ENCODE peak calls at places on chromosome 15, in five cellular contexts. One of them, this sample, is unnamed. For H3K4me1, the result is how much of the 10 kb centered on the place peaks cover.

GRCh38 chr15:89749951-89750559 is 994 bp downstream of the MESP1 start:
- DNase-seq in sigmoid colon: no peak
- DNase-seq in cardiac muscle cell: peak
- DNase-seq in ovary: no peak
- DNase-seq in transverse colon: peak
- DNase-seq in this sample: no peak

GRCh38 chr15:51731549-51732267 is 5.7 kb downstream of the LYSMD2 start:
- DNase-seq in sigmoid colon: no peak
- DNase-seq in cardiac muscle cell: no peak
- DNase-seq in ovary: no peak
- DNase-seq in transverse colon: peak
- DNase-seq in this sample: no peak

GRCh38 chr15:65518633-65519285 is 1.3 kb upstream of the DPP8 start:
- DNase-seq in sigmoid colon: no peak
- DNase-seq in cardiac muscle cell: no peak
- DNase-seq in ovary: no peak
- DNase-seq in transverse colon: no peak
- DNase-seq in this sample: no peak

GRCh38 chr15:62334581-62334980 is 169.5 kb upstream of the C2CD4B start:
- DNase-seq in sigmoid colon: no peak
- DNase-seq in cardiac muscle cell: no peak
- DNase-seq in ovary: no peak
- DNase-seq in transverse colon: no peak
- DNase-seq in this sample: no peak

GRCh38 chr15:82063055-82063454 is 17.2 kb upstream of the MEX3B start:
- DNase-seq in sigmoid colon: no peak
- DNase-seq in cardiac muscle cell: no peak
- DNase-seq in ovary: no peak
- DNase-seq in transverse colon: no peak
- DNase-seq in this sample: no peak

GRCh38 chr15:100703032-100703578 is 100.7 kb downstream of the ASB7 start:
- DNase-seq in sigmoid colon: no peak
- DNase-seq in cardiac muscle cell: no peak
- DNase-seq in ovary: peak
- DNase-seq in transverse colon: no peak
- DNase-seq in this sample: no peak

GRCh38 chr15:63191895-63192603 is 2.6 kb downstream of the RAB8B start:
- DNase-seq in sigmoid colon: no peak
- DNase-seq in cardiac muscle cell: no peak
- DNase-seq in ovary: no peak
- DNase-seq in transverse colon: peak
- DNase-seq in this sample: no peak

GRCh38 chr15:75924576-75924975 is 20.9 kb downstream of the FBXO22 start:
- DNase-seq in sigmoid colon: no peak
- DNase-seq in cardiac muscle cell: no peak
- DNase-seq in ovary: no peak
- DNase-seq in transverse colon: no peak
- DNase-seq in this sample: peak

GRCh38 chr15:34812369-34812768 is 17.0 kb upstream of the ACTC1 start:
- DNase-seq in sigmoid colon: no peak
- DNase-seq in cardiac muscle cell: no peak
- DNase-seq in ovary: no peak
- DNase-seq in transverse colon: no peak
- DNase-seq in this sample: no peak

GRCh38 chr15:33016405-33017024 is 178.0 kb downstream of the FMN1 start:
- DNase-seq in sigmoid colon: no peak
- DNase-seq in cardiac muscle cell: no peak
- DNase-seq in ovary: no peak
- DNase-seq in transverse colon: no peak
- DNase-seq in this sample: no peak

GRCh38 chr15:85620321-85621044 is 174.2 kb downstream of the KLHL25 start:
- DNase-seq in sigmoid colon: no peak
- DNase-seq in cardiac muscle cell: no peak
- DNase-seq in ovary: peak
- DNase-seq in transverse colon: no peak
- DNase-seq in this sample: no peak

GRCh38 chr15:29113336-29114276 is 156.0 kb downstream of the NSMCE3 start:
- DNase-seq in sigmoid colon: no peak
- DNase-seq in cardiac muscle cell: no peak
- DNase-seq in ovary: no peak
- DNase-seq in transverse colon: no peak
- DNase-seq in this sample: no peak

GRCh38 chr15:87021771-87022170 is 942.1 kb downstream of the AGBL1 start:
- DNase-seq in sigmoid colon: no peak
- DNase-seq in cardiac muscle cell: no peak
- DNase-seq in ovary: no peak
- DNase-seq in transverse colon: no peak
- DNase-seq in this sample: no peak

GRCh38 chr15:93037341-93038063 is 51.5 kb downstream of the RGMA start:
- DNase-seq in sigmoid colon: peak
- DNase-seq in cardiac muscle cell: peak
- DNase-seq in ovary: peak
- DNase-seq in transverse colon: no peak
- DNase-seq in this sample: peak

GRCh38 chr15:26082833-26083174 is 219.7 kb upstream of the ATP10A start:
- DNase-seq in sigmoid colon: no peak
- DNase-seq in cardiac muscle cell: no peak
- DNase-seq in ovary: no peak
- DNase-seq in transverse colon: no peak
- DNase-seq in this sample: no peak

GRCh38 chr15:23514492-23514891 is 51.0 kb upstream of the MKRN3 start:
- DNase-seq in sigmoid colon: no peak
- DNase-seq in cardiac muscle cell: no peak
- DNase-seq in ovary: no peak
- DNase-seq in transverse colon: no peak
- DNase-seq in this sample: no peak

GRCh38 chr15:49898097-49898496 is 220.9 kb downstream of the ATP8B4 start:
- DNase-seq in sigmoid colon: no peak
- DNase-seq in cardiac muscle cell: no peak
- DNase-seq in ovary: no peak
- DNase-seq in transverse colon: no peak
- DNase-seq in this sample: no peak

GRCh38 chr15:101434032-101434920 is 55.2 kb downstream of the PCSK6 start:
- DNase-seq in sigmoid colon: no peak
- DNase-seq in cardiac muscle cell: no peak
- DNase-seq in ovary: no peak
- DNase-seq in transverse colon: no peak
- DNase-seq in this sample: no peak

GRCh38 chr15:94168250-94168649 is 63.1 kb upstream of the MCTP2 start:
- DNase-seq in sigmoid colon: no peak
- DNase-seq in cardiac muscle cell: no peak
- DNase-seq in ovary: no peak
- DNase-seq in transverse colon: no peak
- DNase-seq in this sample: no peak
- TF ChIP-seq CTCF in sigmoid colon: no peak
- TF ChIP-seq CTCF in cardiac muscle cell: no peak
- TF ChIP-seq CTCF in ovary: no peak
- TF ChIP-seq CTCF in transverse colon: no peak
- TF ChIP-seq CTCF in this sample: peak

GRCh38 chr15:70267306-70267705 is 169.6 kb upstream of the TLE3 start:
- DNase-seq in sigmoid colon: no peak
- DNase-seq in cardiac muscle cell: no peak
- DNase-seq in ovary: no peak
- DNase-seq in transverse colon: no peak
- DNase-seq in this sample: no peak
- H3K4me1 ChIP-seq in sigmoid colon: half or more
- H3K4me1 ChIP-seq in cardiac muscle cell: under half
- H3K4me1 ChIP-seq in ovary: under half
- H3K4me1 ChIP-seq in transverse colon: under half
- H3K4me1 ChIP-seq in this sample: half or more

DNA sequence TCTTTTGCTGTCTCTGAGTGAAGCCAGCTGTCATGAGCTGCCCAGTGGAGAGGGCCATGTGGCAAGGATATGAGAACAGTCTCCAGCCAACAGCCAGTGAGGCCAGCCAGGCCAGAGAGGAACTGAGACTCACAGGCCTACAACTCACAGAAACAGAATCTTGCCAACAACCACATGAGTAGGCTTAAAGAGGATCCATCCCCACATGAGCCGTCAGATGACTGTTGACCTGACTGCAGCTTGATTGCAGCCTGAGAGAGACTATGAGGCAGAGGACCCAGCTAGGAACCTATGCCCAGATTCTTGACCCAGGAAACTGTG is 133.5 kb downstream of the SMAD6 start:
- DNase-seq in sigmoid colon: no peak
- DNase-seq in cardiac muscle cell: peak
- DNase-seq in ovary: no peak
- DNase-seq in transverse colon: no peak
- DNase-seq in this sample: peak
- H3K27ac ChIP-seq in sigmoid colon: no peak
- H3K27ac ChIP-seq in cardiac muscle cell: peak
- H3K27ac ChIP-seq in ovary: no peak
- H3K27ac ChIP-seq in transverse colon: no peak
- H3K27ac ChIP-seq in this sample: peak

GRCh38 chr15:43939070-43939469 is 112.3 kb downstream of the WDR76 start:
- DNase-seq in sigmoid colon: no peak
- DNase-seq in cardiac muscle cell: no peak
- DNase-seq in ovary: no peak
- DNase-seq in transverse colon: peak
- DNase-seq in this sample: no peak
- TF ChIP-seq CTCF in sigmoid colon: no peak
- TF ChIP-seq CTCF in cardiac muscle cell: peak
- TF ChIP-seq CTCF in ovary: no peak
- TF ChIP-seq CTCF in transverse colon: no peak
- TF ChIP-seq CTCF in this sample: peak

DNA sequence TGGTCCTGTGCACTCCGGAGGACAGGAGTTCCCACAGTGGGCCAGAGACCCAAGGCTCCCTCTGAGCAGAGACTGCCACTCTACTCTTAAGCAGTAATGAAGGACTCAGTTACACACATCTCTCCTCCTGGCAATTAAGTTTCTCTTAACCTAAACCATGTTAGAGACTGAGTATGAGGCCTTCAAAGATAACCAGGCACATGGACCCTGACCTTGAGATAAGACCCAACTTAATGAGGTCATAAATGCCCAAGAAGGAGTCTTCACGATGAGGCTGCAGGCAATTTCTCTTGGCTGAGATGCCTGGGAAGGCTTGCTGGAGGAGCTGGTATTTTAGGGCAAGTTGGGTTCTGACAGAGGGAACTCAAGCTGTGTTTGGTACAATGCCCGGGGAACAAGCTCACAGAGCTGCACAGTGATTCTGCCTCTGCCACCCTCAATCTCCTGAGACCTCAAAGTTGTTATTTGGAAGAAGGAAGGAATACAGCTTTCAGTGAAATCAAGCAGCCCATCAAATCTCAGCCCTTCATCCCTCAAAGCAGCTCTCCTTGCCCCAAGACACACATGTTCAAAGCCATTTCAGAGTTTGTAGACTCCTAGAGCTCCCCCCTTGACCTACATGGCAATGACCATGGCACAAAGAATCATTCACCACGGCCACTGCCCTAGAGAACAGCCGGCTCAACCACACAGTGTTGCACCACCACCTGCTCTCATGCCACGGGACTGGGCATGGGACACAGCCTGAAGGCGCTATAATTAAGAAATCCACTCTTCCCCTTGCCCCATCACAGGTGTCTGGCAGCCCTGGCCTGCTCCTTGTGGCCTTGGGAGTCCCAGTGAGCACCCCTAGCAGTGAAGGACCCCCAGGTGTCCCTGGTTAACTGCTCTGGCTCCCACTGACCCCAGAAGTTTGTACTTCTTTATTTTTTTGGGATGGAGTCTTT is 7.1 kb downstream of the RMDN3 start:
- DNase-seq in sigmoid colon: no peak
- DNase-seq in cardiac muscle cell: no peak
- DNase-seq in ovary: no peak
- DNase-seq in transverse colon: no peak
- DNase-seq in this sample: peak
- H3K4me1 ChIP-seq in sigmoid colon: under half
- H3K4me1 ChIP-seq in cardiac muscle cell: under half
- H3K4me1 ChIP-seq in ovary: under half
- H3K4me1 ChIP-seq in transverse colon: under half
- H3K4me1 ChIP-seq in this sample: under half

GRCh38 chr15:41919954-41920538 is 26.2 kb upstream of the SPTBN5 start:
- DNase-seq in sigmoid colon: no peak
- DNase-seq in cardiac muscle cell: no peak
- DNase-seq in ovary: peak
- DNase-seq in transverse colon: no peak
- DNase-seq in this sample: no peak

GRCh38 chr15:41915203-41915994 is 21.5 kb upstream of the SPTBN5 start:
- DNase-seq in sigmoid colon: no peak
- DNase-seq in cardiac muscle cell: no peak
- DNase-seq in ovary: no peak
- DNase-seq in transverse colon: no peak
- DNase-seq in this sample: no peak

GRCh38 chr15:41919201-41919820 is 25.5 kb upstream of the SPTBN5 start:
- DNase-seq in sigmoid colon: no peak
- DNase-seq in cardiac muscle cell: no peak
- DNase-seq in ovary: no peak
- DNase-seq in transverse colon: no peak
- DNase-seq in this sample: no peak

GRCh38 chr15:41918506-41919126 is 24.8 kb upstream of the SPTBN5 start:
- DNase-seq in sigmoid colon: no peak
- DNase-seq in cardiac muscle cell: no peak
- DNase-seq in ovary: no peak
- DNase-seq in transverse colon: no peak
- DNase-seq in this sample: no peak

DNA sequence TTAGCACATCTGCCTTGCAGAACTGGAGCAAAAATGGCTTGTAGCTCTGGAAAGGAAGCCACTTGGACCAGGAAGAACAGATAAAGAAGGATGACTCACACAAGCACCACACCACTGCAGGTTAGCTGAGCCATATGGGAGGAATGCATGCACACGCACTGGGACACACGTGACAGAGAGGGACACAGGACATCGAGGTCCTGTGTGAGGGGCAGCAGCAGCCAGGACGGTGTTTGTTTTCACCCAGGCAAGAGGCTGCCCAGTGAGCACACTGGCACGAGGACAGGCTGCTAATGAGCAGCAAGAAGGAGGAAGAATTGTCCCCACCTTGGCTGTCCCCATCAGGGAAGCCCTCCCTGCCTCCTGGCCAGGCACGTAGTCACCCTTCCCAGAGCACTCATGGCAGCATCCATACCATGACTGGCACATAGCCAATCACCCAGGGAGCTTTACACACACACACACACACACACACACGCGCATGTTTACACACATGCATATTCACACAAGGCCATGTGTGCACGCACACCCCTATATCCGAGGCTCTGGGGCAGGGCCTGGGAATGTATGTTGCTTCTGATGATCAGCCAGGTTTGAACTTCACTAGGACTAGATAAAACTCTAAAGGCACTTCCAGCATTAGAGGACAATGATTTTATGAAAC is 24.0 kb upstream of the SPTBN5 start:
- DNase-seq in sigmoid colon: no peak
- DNase-seq in cardiac muscle cell: no peak
- DNase-seq in ovary: no peak
- DNase-seq in transverse colon: no peak
- DNase-seq in this sample: no peak
- H3K27ac ChIP-seq in sigmoid colon: peak
- H3K27ac ChIP-seq in cardiac muscle cell: peak
- H3K27ac ChIP-seq in ovary: no peak
- H3K27ac ChIP-seq in transverse colon: peak
- H3K27ac ChIP-seq in this sample: no peak

DNA sequence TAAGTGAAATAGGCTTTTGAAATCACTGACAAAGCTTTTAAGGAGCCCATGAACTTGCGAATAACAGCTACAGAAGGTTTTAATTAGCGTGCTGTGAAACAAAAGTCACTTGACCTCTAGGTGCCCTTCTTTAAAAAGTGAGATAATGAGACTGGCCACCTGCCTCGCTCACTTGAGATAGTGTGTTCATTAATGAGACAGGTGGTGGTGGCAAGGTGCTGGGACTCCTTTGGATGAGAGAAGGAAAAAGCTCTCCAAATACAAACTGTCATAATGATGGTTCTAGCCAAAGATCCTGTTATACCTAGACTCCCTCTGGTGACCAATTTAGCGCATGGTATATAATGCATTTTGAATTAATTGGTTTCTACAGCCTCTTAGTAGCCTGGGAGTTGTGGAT is 22.7 kb upstream of the IREB2 start:
- DNase-seq in sigmoid colon: peak
- DNase-seq in cardiac muscle cell: peak
- DNase-seq in ovary: no peak
- DNase-seq in transverse colon: no peak
- DNase-seq in this sample: no peak
- TF ChIP-seq CTCF in sigmoid colon: peak
- TF ChIP-seq CTCF in cardiac muscle cell: peak
- TF ChIP-seq CTCF in ovary: no peak
- TF ChIP-seq CTCF in transverse colon: peak
- TF ChIP-seq CTCF in this sample: no peak

This sample was measured in lower lobe of right lung.